ENCODE peak calls at places on chromosomes 16 and 17, in five cellular contexts. A is neural progenitor cell, L is heart right ventricle, X is fibroblast of lung, G is ascending aorta. W is an unnamed sample.

GRCh38 chr17:18980682-18981384 is 23.7 kb downstream of the FAM83G start:
- DNase-seq in A (peak; percentile 47), L (no peak), X (peak; percentile 70), G (no peak), W (no peak)

GRCh38 chr17:34926661-34927060 is 34.6 kb downstream of the CCT6B start:
- DNase-seq in A (no peak), L (no peak), X (no peak), G (no peak), W (no peak)

GRCh38 chr16:78506372-78507193 is 407.1 kb downstream of the WWOX start:
- DNase-seq in A (no peak), L (no peak), X (no peak), G (no peak), W (no peak)

GRCh38 chr17:70478883-70479282 is 309.6 kb downstream of the KCNJ2 start:
- DNase-seq in A (no peak), L (no peak), X (no peak), G (no peak), W (no peak)

GRCh38 chr17:65293584-65294183 is 156.5 kb downstream of the RGS9 start:
- DNase-seq in A (no peak), L (no peak), X (no peak), G (no peak), W (no peak)

GRCh38 chr16:53433509-53433908 is 762 bp upstream of the RBL2 start:
- DNase-seq in A (peak; percentile 6), L (no peak), X (no peak), G (no peak), W (no peak)

GRCh38 chr16:87681990-87682570 is 79.8 kb downstream of the JPH3 start:
- DNase-seq in A (peak; percentile 33), L (no peak), X (peak; percentile 66), G (no peak), W (no peak)

GRCh38 chr17:50559674-50560184 is 786 bp upstream of the CACNA1G start:
- DNase-seq in A (peak; percentile 88), L (peak; percentile 43), X (peak; percentile 31), G (no peak), W (no peak)

GRCh38 chr16:69932228-69932627 is 18.9 kb upstream of the CLEC18A start:
- DNase-seq in A (no peak), L (no peak), X (no peak), G (no peak), W (peak; percentile 21)

GRCh38 chr17:44928136-44928535 is 12.8 kb upstream of the GFAP start:
- DNase-seq in A (no peak), L (no peak), X (no peak), G (no peak), W (no peak)

GRCh38 chr17:49745175-49746139 is 18.5 kb downstream of the FAM117A start:
- DNase-seq in A (no peak), L (no peak), X (no peak), G (no peak), W (no peak)

GRCh38 chr16:89422905-89423630 is 67.3 kb downstream of the ANKRD11 start:
- DNase-seq in A (no peak), L (no peak), X (peak; percentile 92), G (no peak), W (no peak)

DNA sequence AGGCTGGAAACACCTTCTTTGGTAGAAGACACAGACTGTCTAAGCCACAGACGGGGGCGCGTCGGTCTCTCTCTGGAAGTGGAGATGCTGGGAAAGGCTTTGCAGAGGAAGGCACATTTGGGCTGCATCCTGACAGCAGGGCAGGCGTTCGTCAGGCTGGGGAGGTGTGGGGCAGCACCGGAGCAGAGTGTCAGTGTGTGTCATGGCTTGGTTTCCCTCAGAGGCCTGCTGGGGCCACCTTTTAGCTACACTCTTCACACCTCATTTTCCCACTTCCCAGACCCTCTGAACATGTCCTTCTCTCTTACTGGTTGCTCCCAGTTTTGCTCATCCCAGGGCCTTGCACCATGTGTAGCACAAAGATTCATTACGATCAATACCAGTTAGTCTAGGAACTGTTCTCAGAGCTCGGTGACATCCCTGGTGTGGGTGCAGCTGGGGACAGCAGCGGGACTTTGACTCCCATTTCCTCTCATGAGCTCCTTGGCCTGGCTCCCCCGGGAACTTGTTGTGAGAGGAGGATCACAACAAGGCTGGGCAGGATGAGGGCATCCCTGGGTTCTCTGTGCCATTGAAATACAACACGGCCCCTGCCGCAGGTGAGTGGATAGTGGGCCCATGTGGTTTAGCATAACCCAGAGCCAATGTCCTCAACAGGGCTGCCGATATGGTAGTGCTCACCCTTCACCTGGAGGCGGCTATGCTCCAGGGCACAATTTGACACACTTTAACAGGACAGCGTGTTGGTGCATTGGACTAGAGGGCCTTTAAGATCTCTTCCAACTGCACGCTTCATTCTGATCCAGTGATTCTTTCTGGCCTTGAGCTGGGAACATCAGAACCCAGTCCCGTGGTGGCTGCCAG is 33.0 kb downstream of the SMARCE1 start:
- DNase-seq in A (no peak), L (no peak), X (no peak), G (no peak), W (no peak)
- H3K27ac ChIP-seq in A (no peak overlapping the region), L (no peak overlapping the region), X (no peak overlapping the region), G (no peak overlapping the region), W (no peak overlapping the region)

DNA sequence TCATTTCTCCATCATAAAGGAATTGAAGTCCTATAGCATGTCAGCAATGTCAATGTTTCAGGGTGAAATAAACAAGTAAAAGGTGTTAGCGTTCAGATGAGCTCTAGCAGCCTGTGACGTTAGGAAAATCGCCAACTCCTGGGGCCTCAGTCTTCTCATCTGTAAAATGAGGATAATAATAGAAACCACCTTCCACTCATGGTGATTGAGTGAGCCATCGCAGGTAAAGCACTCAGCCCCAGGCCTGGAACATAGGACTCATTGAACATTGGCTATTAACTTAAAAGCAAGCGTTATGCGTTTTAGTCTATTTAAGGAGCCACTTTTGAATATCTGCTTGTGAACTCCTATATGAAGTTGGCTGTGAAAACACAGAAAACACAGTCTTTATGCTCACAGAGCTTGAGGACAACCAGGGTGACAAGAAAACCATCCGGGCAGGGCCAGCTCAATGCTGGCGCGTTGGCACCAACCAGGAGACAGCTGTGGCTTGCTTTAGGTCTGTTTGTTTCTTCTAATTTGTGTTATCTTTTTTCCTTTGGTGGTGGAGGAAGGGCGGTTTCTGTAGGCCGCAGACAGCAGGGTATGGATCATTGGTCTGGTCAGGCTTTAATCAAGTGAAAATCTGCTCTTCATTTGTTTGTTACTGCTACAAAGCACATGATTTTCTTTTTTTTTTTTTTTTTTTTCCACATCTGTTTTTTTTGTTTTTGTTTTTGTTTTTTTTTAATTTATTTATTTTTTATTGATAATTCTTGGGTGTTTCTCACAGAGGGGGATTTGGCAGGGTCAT is 35.7 kb upstream of the MED9 start:
- DNase-seq in A (no peak), L (no peak), X (no peak), G (no peak), W (no peak)
- H3K27ac ChIP-seq in A (no peak overlapping the region), L (no peak overlapping the region), X (no peak overlapping the region), G (no peak overlapping the region), W (no peak overlapping the region)

GRCh38 chr17:6045621-6046357 is 24.4 kb upstream of the WSCD1 start:
- DNase-seq in A (no peak), L (no peak), X (no peak), G (no peak), W (no peak)
- H3K27ac ChIP-seq in A (no peak overlapping the region), L (no peak overlapping the region), X (no peak overlapping the region), G (no peak overlapping the region), W (no peak overlapping the region)

GRCh38 chr16:11625769-11626168 is 39.0 kb upstream of the LITAF start:
- DNase-seq in A (no peak), L (no peak), X (no peak), G (no peak), W (no peak)

GRCh38 chr16:11626657-11627291 is 40.1 kb upstream of the LITAF start:
- DNase-seq in A (no peak), L (no peak), X (no peak), G (no peak), W (no peak)

GRCh38 chr16:11624645-11625607 is 38.2 kb upstream of the LITAF start:
- DNase-seq in A (no peak), L (no peak), X (no peak), G (no peak), W (no peak)

GRCh38 chr16:11621920-11622651 is 35.4 kb upstream of the LITAF start:
- DNase-seq in A (no peak), L (no peak), X (no peak), G (no peak), W (no peak)

GRCh38 chr16:11624205-11624604 is 37.5 kb upstream of the LITAF start:
- DNase-seq in A (no peak), L (no peak), X (no peak), G (no peak), W (no peak)
- H3K27ac ChIP-seq in A (no peak overlapping the region), L (no peak overlapping the region), X (no peak overlapping the region), G (no peak overlapping the region), W (no peak overlapping the region)

DNA sequence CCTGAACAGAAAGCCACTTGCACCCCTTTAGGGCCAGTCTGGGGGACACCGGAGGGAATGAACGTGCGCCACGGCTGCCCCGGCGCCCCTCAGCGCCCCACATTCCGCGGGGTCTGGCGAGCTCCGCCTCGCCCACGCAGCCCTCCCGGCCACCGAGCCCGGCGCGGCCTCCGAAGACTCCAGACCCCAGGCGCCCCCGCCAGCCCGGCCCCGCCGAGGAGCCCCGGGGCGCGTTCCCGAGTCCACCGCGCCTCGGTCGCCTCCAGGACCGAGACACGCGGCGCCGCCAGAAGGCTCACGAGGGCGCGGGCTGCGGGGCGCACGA is 395 bp downstream of the CLCN7 start:
- DNase-seq in A (peak; percentile 57), L (no peak), X (no peak), G (no peak), W (no peak)
- H3K27ac ChIP-seq in A (no peak overlapping the region), L (peak overlapping the region; percentile 95), X (peak overlapping the region; percentile 78), G (peak overlapping the region; percentile 83), W (peak overlapping the region; percentile 94)

GRCh38 chr16:84700518-84701277 is 898 bp downstream of the USP10 start:
- DNase-seq in A (peak; percentile 70), L (peak; percentile 7), X (peak; percentile 24), G (no peak), W (no peak)
- H3K27ac ChIP-seq in A (no peak overlapping the region), L (peak overlapping the region; percentile 89), X (peak overlapping the region; percentile 79), G (peak overlapping the region; percentile 88), W (peak overlapping the region; percentile 58)

GRCh38 chr16:27951752-27952151 is 111.8 kb downstream of the GSG1L start:
- DNase-seq in A (no peak), L (no peak), X (peak; percentile 58), G (no peak), W (no peak)
- H3K27ac ChIP-seq in A (no peak overlapping the region), L (no peak overlapping the region), X (no peak overlapping the region), G (peak overlapping the region; percentile 13), W (no peak overlapping the region)

GRCh38 chr17:27861979-27862378 is 31.2 kb downstream of the LYRM9 start:
- DNase-seq in A (no peak), L (no peak), X (no peak), G (no peak), W (no peak)
- H3K27ac ChIP-seq in A (no peak overlapping the region), L (no peak overlapping the region), X (no peak overlapping the region), G (no peak overlapping the region), W (no peak overlapping the region)

GRCh38 chr17:56977673-56978395 is at the start of gene SCPEP1:
- DNase-seq in A (peak; percentile 95), L (peak; percentile 78), X (peak; percentile 76), G (peak; percentile 64), W (peak; percentile 79)
- H3K27ac ChIP-seq in A (no peak within 1 kb of the TSS), L (peak within 1 kb of the TSS; percentile 68), X (peak within 1 kb of the TSS; percentile 55), G (peak within 1 kb of the TSS; percentile 46), W (peak within 1 kb of the TSS; percentile 35)

GRCh38 chr17:6479626-6480324 is 35.5 kb downstream of the PIMREG start:
- DNase-seq in A (peak; percentile 52), L (no peak), X (no peak), G (no peak), W (no peak)
- H3K27ac ChIP-seq in A (peak overlapping the region; percentile 67), L (no peak overlapping the region), X (no peak overlapping the region), G (no peak overlapping the region), W (no peak overlapping the region)

W was measured in substantia nigra.